ENCODE peak calls at places on chromosome 5, in eight cellular contexts. One of them, this sample, is unnamed. For H3K4me1, the result is how much of the 10 kb centered on the place peaks cover.

GRCh38 chr5:90983748-90984147 is 399.4 kb downstream of the ARRDC3 start:
- DNase-seq in neuronal stem cell: no peak
- DNase-seq in BE2C: no peak
- DNase-seq in adipocyte: peak
- DNase-seq in mesenchymal stem cell: peak
- DNase-seq in pancreas: no peak
- DNase-seq in GM12878: no peak
- DNase-seq in right atrium auricular region: no peak
- DNase-seq in this sample: no peak

GRCh38 chr5:13994606-13995336 is 50.3 kb upstream of the DNAH5 start:
- DNase-seq in neuronal stem cell: no peak
- DNase-seq in BE2C: no peak
- DNase-seq in adipocyte: no peak
- DNase-seq in mesenchymal stem cell: no peak
- DNase-seq in pancreas: no peak
- DNase-seq in GM12878: no peak
- DNase-seq in right atrium auricular region: peak
- DNase-seq in this sample: no peak

GRCh38 chr5:10577371-10578291 is 13.8 kb downstream of the ANKRD33B start:
- DNase-seq in neuronal stem cell: no peak
- DNase-seq in BE2C: no peak
- DNase-seq in adipocyte: no peak
- DNase-seq in mesenchymal stem cell: no peak
- DNase-seq in pancreas: no peak
- DNase-seq in GM12878: no peak
- DNase-seq in right atrium auricular region: peak
- DNase-seq in this sample: no peak

GRCh38 chr5:9166202-9167147 is 379.4 kb downstream of the SEMA5A start:
- DNase-seq in neuronal stem cell: no peak
- DNase-seq in BE2C: no peak
- DNase-seq in adipocyte: peak
- DNase-seq in mesenchymal stem cell: no peak
- DNase-seq in pancreas: no peak
- DNase-seq in GM12878: no peak
- DNase-seq in right atrium auricular region: no peak
- DNase-seq in this sample: no peak

GRCh38 chr5:79562351-79563246 is 48.7 kb upstream of the HOMER1 start:
- DNase-seq in neuronal stem cell: no peak
- DNase-seq in BE2C: no peak
- DNase-seq in adipocyte: peak
- DNase-seq in mesenchymal stem cell: peak
- DNase-seq in pancreas: no peak
- DNase-seq in GM12878: no peak
- DNase-seq in right atrium auricular region: no peak
- DNase-seq in this sample: no peak

GRCh38 chr5:33679791-33680190 is 212.0 kb downstream of the ADAMTS12 start:
- DNase-seq in neuronal stem cell: no peak
- DNase-seq in BE2C: no peak
- DNase-seq in adipocyte: peak
- DNase-seq in mesenchymal stem cell: peak
- DNase-seq in pancreas: no peak
- DNase-seq in GM12878: no peak
- DNase-seq in right atrium auricular region: no peak
- DNase-seq in this sample: no peak

GRCh38 chr5:158565017-158565789 is 534.5 kb downstream of the EBF1 start:
- DNase-seq in neuronal stem cell: no peak
- DNase-seq in BE2C: no peak
- DNase-seq in adipocyte: no peak
- DNase-seq in mesenchymal stem cell: no peak
- DNase-seq in pancreas: no peak
- DNase-seq in GM12878: no peak
- DNase-seq in right atrium auricular region: no peak
- DNase-seq in this sample: no peak

GRCh38 chr5:73446631-73447233 is 1.8 kb downstream of the FOXD1 start:
- DNase-seq in neuronal stem cell: no peak
- DNase-seq in BE2C: no peak
- DNase-seq in adipocyte: peak
- DNase-seq in mesenchymal stem cell: peak
- DNase-seq in pancreas: no peak
- DNase-seq in GM12878: no peak
- DNase-seq in right atrium auricular region: no peak
- DNase-seq in this sample: no peak

GRCh38 chr5:130529716-130530485 is 625.6 kb downstream of the CHSY3 start:
- DNase-seq in neuronal stem cell: no peak
- DNase-seq in BE2C: no peak
- DNase-seq in adipocyte: no peak
- DNase-seq in mesenchymal stem cell: no peak
- DNase-seq in pancreas: no peak
- DNase-seq in GM12878: no peak
- DNase-seq in right atrium auricular region: no peak
- DNase-seq in this sample: no peak

GRCh38 chr5:148809781-148810524 is 16.5 kb upstream of the ADRB2 start:
- DNase-seq in neuronal stem cell: no peak
- DNase-seq in BE2C: no peak
- DNase-seq in adipocyte: no peak
- DNase-seq in mesenchymal stem cell: no peak
- DNase-seq in pancreas: no peak
- DNase-seq in GM12878: no peak
- DNase-seq in right atrium auricular region: no peak
- DNase-seq in this sample: no peak

GRCh38 chr5:149217096-149217801 is 54.4 kb upstream of the AFAP1L1 start:
- DNase-seq in neuronal stem cell: no peak
- DNase-seq in BE2C: no peak
- DNase-seq in adipocyte: no peak
- DNase-seq in mesenchymal stem cell: no peak
- DNase-seq in pancreas: no peak
- DNase-seq in GM12878: no peak
- DNase-seq in right atrium auricular region: no peak
- DNase-seq in this sample: no peak

GRCh38 chr5:122942164-122942914 is 94.2 kb downstream of the PPIC start:
- DNase-seq in neuronal stem cell: no peak
- DNase-seq in BE2C: no peak
- DNase-seq in adipocyte: peak
- DNase-seq in mesenchymal stem cell: peak
- DNase-seq in pancreas: no peak
- DNase-seq in GM12878: no peak
- DNase-seq in right atrium auricular region: no peak
- DNase-seq in this sample: no peak

GRCh38 chr5:161271816-161272215 is 274.7 kb downstream of the GABRB2 start:
- DNase-seq in neuronal stem cell: no peak
- DNase-seq in BE2C: no peak
- DNase-seq in adipocyte: no peak
- DNase-seq in mesenchymal stem cell: no peak
- DNase-seq in pancreas: no peak
- DNase-seq in GM12878: no peak
- DNase-seq in right atrium auricular region: no peak
- DNase-seq in this sample: no peak

GRCh38 chr5:73152411-73153388 is 20.3 kb upstream of the TMEM174 start:
- DNase-seq in neuronal stem cell: no peak
- DNase-seq in BE2C: no peak
- DNase-seq in adipocyte: no peak
- DNase-seq in mesenchymal stem cell: no peak
- DNase-seq in pancreas: no peak
- DNase-seq in GM12878: no peak
- DNase-seq in right atrium auricular region: no peak
- DNase-seq in this sample: peak

GRCh38 chr5:14296533-14297331 is 153.6 kb downstream of the TRIO start:
- DNase-seq in neuronal stem cell: no peak
- DNase-seq in BE2C: no peak
- DNase-seq in adipocyte: no peak
- DNase-seq in mesenchymal stem cell: no peak
- DNase-seq in pancreas: no peak
- DNase-seq in GM12878: no peak
- DNase-seq in right atrium auricular region: no peak
- DNase-seq in this sample: no peak

GRCh38 chr5:127909078-127909477 is 174.5 kb upstream of the SLC12A2 start:
- DNase-seq in neuronal stem cell: peak
- DNase-seq in BE2C: peak
- DNase-seq in adipocyte: peak
- DNase-seq in mesenchymal stem cell: peak
- DNase-seq in pancreas: no peak
- DNase-seq in GM12878: no peak
- DNase-seq in right atrium auricular region: no peak
- DNase-seq in this sample: peak

GRCh38 chr5:137622850-137623249 is 113.0 kb downstream of the KLHL3 start:
- DNase-seq in neuronal stem cell: no peak
- DNase-seq in BE2C: no peak
- DNase-seq in adipocyte: peak
- DNase-seq in mesenchymal stem cell: no peak
- DNase-seq in pancreas: peak
- DNase-seq in GM12878: peak
- DNase-seq in right atrium auricular region: peak
- DNase-seq in this sample: no peak

GRCh38 chr5:157059891-157060290 is 975 bp upstream of the HAVCR1 start:
- DNase-seq in neuronal stem cell: no peak
- DNase-seq in BE2C: no peak
- DNase-seq in adipocyte: peak
- DNase-seq in mesenchymal stem cell: no peak
- DNase-seq in pancreas: no peak
- DNase-seq in GM12878: no peak
- DNase-seq in right atrium auricular region: no peak
- DNase-seq in this sample: no peak

GRCh38 chr5:129094924-129095797 is 612 bp downstream of the ISOC1 start:
- DNase-seq in neuronal stem cell: peak
- DNase-seq in BE2C: peak
- DNase-seq in adipocyte: peak
- DNase-seq in mesenchymal stem cell: peak
- DNase-seq in pancreas: peak
- DNase-seq in GM12878: peak
- DNase-seq in right atrium auricular region: peak
- DNase-seq in this sample: no peak

GRCh38 chr5:125582358-125582757 is 835.9 kb upstream of the ZNF608 start:
- DNase-seq in neuronal stem cell: no peak
- DNase-seq in BE2C: no peak
- DNase-seq in adipocyte: peak
- DNase-seq in mesenchymal stem cell: no peak
- DNase-seq in pancreas: no peak
- DNase-seq in GM12878: no peak
- DNase-seq in right atrium auricular region: no peak
- DNase-seq in this sample: no peak

GRCh38 chr5:72138943-72139467 is 31.7 kb downstream of the MAP1B start:
- DNase-seq in neuronal stem cell: no peak
- DNase-seq in BE2C: peak
- DNase-seq in adipocyte: peak
- DNase-seq in mesenchymal stem cell: peak
- DNase-seq in pancreas: no peak
- DNase-seq in GM12878: peak
- DNase-seq in right atrium auricular region: no peak
- DNase-seq in this sample: no peak

GRCh38 chr5:103203226-103203625 is 55.3 kb upstream of the MACIR start:
- DNase-seq in neuronal stem cell: no peak
- DNase-seq in BE2C: no peak
- DNase-seq in adipocyte: no peak
- DNase-seq in mesenchymal stem cell: no peak
- DNase-seq in pancreas: no peak
- DNase-seq in GM12878: no peak
- DNase-seq in right atrium auricular region: no peak
- DNase-seq in this sample: no peak

GRCh38 chr5:157511656-157512644 is 51.9 kb downstream of the NIPAL4 start:
- DNase-seq in neuronal stem cell: no peak
- DNase-seq in BE2C: peak
- DNase-seq in adipocyte: peak
- DNase-seq in mesenchymal stem cell: peak
- DNase-seq in pancreas: peak
- DNase-seq in GM12878: no peak
- DNase-seq in right atrium auricular region: peak
- DNase-seq in this sample: no peak

DNA sequence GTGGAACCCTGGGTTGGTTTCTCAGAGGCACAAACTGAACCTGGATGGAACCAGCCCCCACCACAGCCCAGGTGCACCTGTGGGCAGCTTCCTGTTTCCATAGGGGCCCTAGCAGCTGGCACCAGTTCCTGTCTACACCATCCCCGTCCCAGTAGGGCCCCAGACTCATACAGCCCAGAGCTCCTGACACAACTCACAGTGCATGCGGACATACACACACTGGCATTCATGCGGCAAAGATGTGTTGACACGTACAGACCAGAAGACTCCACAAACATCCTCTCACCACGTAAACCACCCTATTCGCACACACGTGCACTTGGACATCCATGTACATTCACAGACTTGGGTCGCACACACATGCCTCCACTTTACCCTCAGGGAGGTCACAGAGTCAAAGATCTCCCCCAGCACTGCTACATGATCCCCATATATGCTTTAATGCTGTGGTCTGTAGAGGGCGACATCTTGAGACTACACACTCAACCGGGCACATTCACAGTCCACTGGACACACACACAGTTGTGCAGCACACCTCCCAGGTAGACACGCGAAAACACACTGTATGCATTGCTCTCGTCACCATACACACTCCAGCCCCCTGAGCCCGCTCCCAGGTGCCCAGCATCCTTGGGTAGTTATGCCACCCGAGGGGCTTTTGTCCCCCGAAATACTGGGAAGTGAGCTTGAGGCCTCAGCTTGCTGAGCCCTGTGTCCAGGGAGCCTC is 22.4 kb downstream of the CXXC5 start:
- DNase-seq in neuronal stem cell: no peak
- DNase-seq in BE2C: no peak
- DNase-seq in adipocyte: peak
- DNase-seq in mesenchymal stem cell: peak
- DNase-seq in pancreas: peak
- DNase-seq in GM12878: peak
- DNase-seq in right atrium auricular region: no peak
- DNase-seq in this sample: no peak
- H3K4me1 ChIP-seq in neuronal stem cell: under half
- H3K4me1 ChIP-seq in BE2C: half or more
- H3K4me1 ChIP-seq in adipocyte: half or more
- H3K4me1 ChIP-seq in mesenchymal stem cell: half or more
- H3K4me1 ChIP-seq in pancreas: half or more
- H3K4me1 ChIP-seq in GM12878: half or more
- H3K4me1 ChIP-seq in right atrium auricular region: half or more
- H3K4me1 ChIP-seq in this sample: under half

GRCh38 chr5:36934740-36935356 is 58.3 kb downstream of the NIPBL start:
- DNase-seq in neuronal stem cell: no peak
- DNase-seq in BE2C: no peak
- DNase-seq in adipocyte: no peak
- DNase-seq in mesenchymal stem cell: no peak
- DNase-seq in pancreas: no peak
- DNase-seq in GM12878: no peak
- DNase-seq in right atrium auricular region: no peak
- DNase-seq in this sample: no peak
- H3K4me1 ChIP-seq in neuronal stem cell: under half
- H3K4me1 ChIP-seq in BE2C: under half
- H3K4me1 ChIP-seq in adipocyte: under half
- H3K4me1 ChIP-seq in mesenchymal stem cell: under half
- H3K4me1 ChIP-seq in pancreas: under half
- H3K4me1 ChIP-seq in GM12878: under half
- H3K4me1 ChIP-seq in right atrium auricular region: under half
- H3K4me1 ChIP-seq in this sample: under half

GRCh38 chr5:180799194-180799593 is 3.4 kb downstream of the MGAT1 start:
- DNase-seq in neuronal stem cell: no peak
- DNase-seq in BE2C: no peak
- DNase-seq in adipocyte: no peak
- DNase-seq in mesenchymal stem cell: no peak
- DNase-seq in pancreas: peak
- DNase-seq in GM12878: no peak
- DNase-seq in right atrium auricular region: peak
- DNase-seq in this sample: peak
- H3K4me1 ChIP-seq in neuronal stem cell: under half
- H3K4me1 ChIP-seq in BE2C: under half
- H3K4me1 ChIP-seq in adipocyte: half or more
- H3K4me1 ChIP-seq in mesenchymal stem cell: half or more
- H3K4me1 ChIP-seq in pancreas: under half
- H3K4me1 ChIP-seq in GM12878: under half
- H3K4me1 ChIP-seq in right atrium auricular region: half or more
- H3K4me1 ChIP-seq in this sample: under half

GRCh38 chr5:138950411-138951011 is 75.4 kb upstream of the LRRTM2 start:
- DNase-seq in neuronal stem cell: no peak
- DNase-seq in BE2C: no peak
- DNase-seq in adipocyte: no peak
- DNase-seq in mesenchymal stem cell: no peak
- DNase-seq in pancreas: no peak
- DNase-seq in GM12878: no peak
- DNase-seq in right atrium auricular region: no peak
- DNase-seq in this sample: no peak
- H3K4me1 ChIP-seq in neuronal stem cell: under half
- H3K4me1 ChIP-seq in BE2C: half or more
- H3K4me1 ChIP-seq in adipocyte: under half
- H3K4me1 ChIP-seq in mesenchymal stem cell: half or more
- H3K4me1 ChIP-seq in pancreas: half or more
- H3K4me1 ChIP-seq in GM12878: under half
- H3K4me1 ChIP-seq in right atrium auricular region: half or more
- H3K4me1 ChIP-seq in this sample: under half